ENCODE peak calls at places on chromosomes 3 and 15, in seven cellular contexts. D is astrocyte, R is GM23248, H is neural progenitor cell, B is mammary epithelial cell, P is fibroblast of lung, Q is IMR-90. Z is an unnamed sample.

GRCh38 chr15:62896969-62897486 is 145.5 kb upstream of the TPM1 start:
- DNase-seq in D (peak; percentile 99), R (peak; percentile 100), H (peak; percentile 51), B (peak; percentile 98), P (peak; percentile 98), Q (peak; percentile 99), Z (peak; percentile 97)

GRCh38 chr3:197555281-197556261 is at the start of gene BDH1:
- DNase-seq in D (peak; percentile 2), R (peak; percentile 36), H (peak; percentile 79), B (peak; percentile 36), P (no peak), Q (no peak), Z (peak; percentile 38)

GRCh38 chr3:104437131-104437750 is 929.5 kb upstream of the ALCAM start:
- DNase-seq in D (peak; percentile 87), R (peak; percentile 69), H (no peak), B (peak; percentile 75), P (peak; percentile 78), Q (peak; percentile 53), Z (peak; percentile 72)

GRCh38 chr3:31445701-31446100 is 87.0 kb upstream of the STT3B start:
- DNase-seq in D (no peak), R (no peak), H (no peak), B (no peak), P (no peak), Q (no peak), Z (peak; percentile 66)

GRCh38 chr15:43406808-43407207 is 35.9 kb downstream of the TUBGCP4 start:
- DNase-seq in D (no peak), R (no peak), H (no peak), B (no peak), P (no peak), Q (no peak), Z (no peak)

GRCh38 chr15:52783929-52784798 is 6.0 kb downstream of the ONECUT1 start:
- DNase-seq in D (no peak), R (no peak), H (peak; percentile 90), B (no peak), P (no peak), Q (no peak), Z (no peak)

GRCh38 chr15:48866141-48866563 is 11.8 kb upstream of the EID1 start:
- DNase-seq in D (peak; percentile 59), R (peak; percentile 69), H (no peak), B (no peak), P (peak; percentile 54), Q (peak; percentile 58), Z (peak; percentile 68)

GRCh38 chr15:55846108-55846707 is 103.3 kb upstream of the PRTG start:
- DNase-seq in D (peak; percentile 51), R (peak; percentile 63), H (peak; percentile 76), B (peak; percentile 65), P (peak; percentile 89), Q (peak; percentile 88), Z (peak; percentile 84)

GRCh38 chr3:160384639-160385312 is 14.2 kb downstream of the IFT80 start:
- DNase-seq in D (no peak), R (no peak), H (peak; percentile 7), B (no peak), P (no peak), Q (no peak), Z (no peak)

GRCh38 chr3:161042023-161042501 is 63.1 kb downstream of the B3GALNT1 start:
- DNase-seq in D (peak; percentile 86), R (no peak), H (no peak), B (no peak), P (peak; percentile 4), Q (no peak), Z (peak; percentile 22)

GRCh38 chr3:182621435-182622240 is 171.7 kb upstream of the ATP11B start:
- DNase-seq in D (no peak), R (peak; percentile 1), H (peak; percentile 18), B (no peak), P (no peak), Q (no peak), Z (peak; percentile 50)

GRCh38 chr15:88938802-88939485 is 25.8 kb upstream of the MFGE8 start:
- DNase-seq in D (no peak), R (no peak), H (peak; percentile 9), B (no peak), P (no peak), Q (no peak), Z (no peak)

GRCh38 chr3:13419356-13420050 is 619 bp downstream of the NUP210 start:
- DNase-seq in D (no peak), R (peak; percentile 22), H (peak; percentile 77), B (no peak), P (no peak), Q (no peak), Z (peak; percentile 37)

GRCh38 chr3:7315037-7315436 is 454.1 kb downstream of the GRM7 start:
- DNase-seq in D (no peak), R (no peak), H (no peak), B (no peak), P (no peak), Q (no peak), Z (no peak)

GRCh38 chr15:48336940-48337339 is 5.7 kb downstream of the DUT start:
- DNase-seq in D (no peak), R (peak; percentile 30), H (peak; percentile 68), B (no peak), P (peak; percentile 12), Q (peak; percentile 11), Z (peak; percentile 33)

GRCh38 chr15:54808321-54808720 is 388.4 kb downstream of the RSL24D1 start:
- DNase-seq in D (no peak), R (no peak), H (no peak), B (no peak), P (no peak), Q (no peak), Z (no peak)

GRCh38 chr3:30774062-30774461 is 120.4 kb downstream of the GADL1 start:
- DNase-seq in D (no peak), R (no peak), H (no peak), B (no peak), P (no peak), Q (no peak), Z (no peak)

GRCh38 chr3:138921316-138922292 is 25.3 kb downstream of the FOXL2 start:
- DNase-seq in D (peak; percentile 87), R (peak; percentile 92), H (no peak), B (peak; percentile 78), P (peak; percentile 78), Q (peak; percentile 81), Z (peak; percentile 83)

GRCh38 chr3:187914231-187914630 is 169.0 kb upstream of the BCL6 start:
- DNase-seq in D (no peak), R (no peak), H (no peak), B (peak; percentile 28), P (no peak), Q (no peak), Z (peak; percentile 89)

GRCh38 chr15:89129123-89129815 is 41.0 kb downstream of the ABHD2 start:
- DNase-seq in D (no peak), R (peak; percentile 55), H (peak; percentile 70), B (peak; percentile 29), P (peak; percentile 48), Q (peak; percentile 25), Z (peak; percentile 40)

GRCh38 chr3:16869606-16870005 is 15.1 kb upstream of the PLCL2 start:
- DNase-seq in D (no peak), R (peak; percentile 34), H (no peak), B (no peak), P (no peak), Q (no peak), Z (no peak)

GRCh38 chr15:29043731-29044485 is 158.1 kb downstream of the APBA2 start:
- DNase-seq in D (peak; percentile 90), R (no peak), H (no peak), B (no peak), P (peak; percentile 46), Q (peak; percentile 69), Z (no peak)

GRCh38 chr15:77527164-77527778 is 105.4 kb downstream of the LINGO1 start:
- DNase-seq in D (no peak), R (no peak), H (peak; percentile 63), B (peak; percentile 24), P (peak; percentile 87), Q (peak; percentile 79), Z (peak; percentile 30)

GRCh38 chr3:102238362-102238761 is 196.5 kb upstream of the ZPLD1 start:
- DNase-seq in D (no peak), R (no peak), H (no peak), B (peak; percentile 88), P (no peak), Q (no peak), Z (peak; percentile 97)

GRCh38 chr3:71486831-71487230 is 96.7 kb downstream of the FOXP1 start:
- DNase-seq in D (no peak), R (no peak), H (no peak), B (no peak), P (no peak), Q (no peak), Z (no peak)

GRCh38 chr3:124617177-124617576 is 113.1 kb upstream of the UMPS start:
- DNase-seq in D (no peak), R (no peak), H (no peak), B (no peak), P (no peak), Q (no peak), Z (no peak)

GRCh38 chr3:28317438-28318022 is 31.0 kb upstream of the ZCWPW2 start:
- DNase-seq in D (peak; percentile 10), R (peak; percentile 70), H (peak; percentile 59), B (peak; percentile 39), P (peak; percentile 47), Q (peak; percentile 38), Z (peak; percentile 61)

GRCh38 chr15:64387562-64388168 is at the start of gene TRIP4:
- DNase-seq in D (peak; percentile 96), R (peak; percentile 99), H (peak; percentile 93), B (peak; percentile 96), P (peak; percentile 97), Q (peak; percentile 97), Z (peak; percentile 90)
- H3K27ac ChIP-seq in D (peak within 1 kb of the TSS; percentile 57), R (peak within 1 kb of the TSS; percentile 72), H (peak within 1 kb of the TSS; percentile 4), B (peak within 1 kb of the TSS; percentile 42), P (peak within 1 kb of the TSS; percentile 33), Q (peak within 1 kb of the TSS; percentile 67), Z (peak within 1 kb of the TSS; percentile 43)

DNA sequence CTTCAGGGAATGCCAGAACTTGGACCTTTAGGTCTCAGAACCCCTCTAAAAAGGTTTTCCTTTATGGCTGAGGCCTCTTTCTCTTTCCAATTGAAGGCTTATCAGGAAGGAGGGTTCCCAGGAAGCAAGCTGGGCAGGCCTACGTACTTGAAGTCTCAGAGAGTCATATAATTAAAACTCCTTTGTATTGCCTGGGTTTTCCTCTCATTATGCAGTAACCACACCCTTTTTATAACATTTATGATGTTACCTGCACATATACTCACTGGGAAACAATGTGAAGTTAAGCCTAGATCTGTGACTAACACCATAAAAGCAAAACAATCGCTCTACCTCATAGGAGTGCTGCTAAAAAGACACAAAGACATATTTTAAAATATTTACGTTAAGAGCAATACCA is 27.3 kb downstream of the SERP1 start:
- DNase-seq in D (no peak), R (no peak), H (no peak), B (peak; percentile 87), P (no peak), Q (no peak), Z (peak; percentile 77)
- H3K9ac ChIP-seq in D (no peak overlapping the region), R (no peak overlapping the region), H (no peak overlapping the region), B (no peak overlapping the region), P (no peak overlapping the region), Q (no peak overlapping the region), Z (peak overlapping the region; percentile 59)

GRCh38 chr3:57943525-57944312 is 64.5 kb upstream of the FLNB start:
- DNase-seq in D (no peak), R (no peak), H (no peak), B (no peak), P (no peak), Q (no peak), Z (no peak)
- H2AFZ ChIP-seq in D (no peak overlapping the region), R (no peak overlapping the region), H (no peak overlapping the region), B (no peak overlapping the region), P (no peak overlapping the region), Q (no peak overlapping the region), Z (no peak overlapping the region)

DNA sequence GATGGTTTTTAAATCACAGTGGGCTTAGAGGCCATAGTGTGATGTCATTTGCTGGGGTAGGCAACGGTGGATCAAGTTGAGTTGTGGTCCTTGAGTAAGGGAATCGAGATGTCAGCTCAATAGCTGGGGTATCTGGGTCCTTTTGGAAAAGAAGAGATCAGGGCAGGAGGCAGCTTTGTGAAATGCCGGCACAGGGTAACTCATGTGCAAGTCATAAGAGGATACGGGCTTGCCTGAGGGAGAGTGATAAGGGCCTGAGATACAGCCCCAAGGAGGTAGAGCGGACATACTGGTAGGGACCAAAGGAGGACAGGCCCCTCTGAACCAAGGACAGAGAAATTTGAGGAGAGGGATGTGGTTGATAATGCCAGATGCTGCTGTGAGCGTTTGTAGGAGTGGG is 4.2 kb upstream of the FAM131A start:
- DNase-seq in D (no peak), R (no peak), H (no peak), B (no peak), P (no peak), Q (no peak), Z (no peak)
- H3K27ac ChIP-seq in D (peak overlapping the region; percentile 96), R (peak overlapping the region; percentile 94), H (no peak overlapping the region), B (peak overlapping the region; percentile 81), P (peak overlapping the region; percentile 92), Q (peak overlapping the region; percentile 59), Z (peak overlapping the region; percentile 95)